ENCODE peak calls at places on chromosomes 7 and 10, in six cellular contexts. One of them, this sample, is unnamed.

GRCh38 chr7:2110586-2111396 is 122.0 kb downstream of the MAD1L1 start:
- DNase-seq in fibroblast of villous mesenchyme: no peak
- DNase-seq in AG09309: no peak
- DNase-seq in cardiac muscle cell: no peak
- DNase-seq in mammary epithelial cell: no peak
- DNase-seq in Caco-2: no peak
- DNase-seq in this sample: no peak

GRCh38 chr7:69025249-69025648 is 573.0 kb upstream of the AUTS2 start:
- DNase-seq in Caco-2: no peak
- DNase-seq in AG09309: no peak
- DNase-seq in fibroblast of villous mesenchyme: no peak
- DNase-seq in mammary epithelial cell: no peak
- DNase-seq in cardiac muscle cell: no peak
- DNase-seq in this sample: no peak

GRCh38 chr10:102781089-102781920 is 37.6 kb downstream of the WBP1L start:
- DNase-seq in cardiac muscle cell: peak; percentile 63
- DNase-seq in fibroblast of villous mesenchyme: peak; percentile 72
- DNase-seq in mammary epithelial cell: no peak
- DNase-seq in Caco-2: no peak
- DNase-seq in AG09309: no peak
- DNase-seq in this sample: no peak

GRCh38 chr10:80537086-80537704 is 507 bp upstream of the SH2D4B start:
- DNase-seq in Caco-2: no peak
- DNase-seq in AG09309: no peak
- DNase-seq in mammary epithelial cell: no peak
- DNase-seq in cardiac muscle cell: no peak
- DNase-seq in fibroblast of villous mesenchyme: peak; percentile 9
- DNase-seq in this sample: no peak

GRCh38 chr7:39621261-39621660 is 2.1 kb upstream of the RALA start:
- DNase-seq in cardiac muscle cell: no peak
- DNase-seq in Caco-2: no peak
- DNase-seq in AG09309: peak; percentile 67
- DNase-seq in mammary epithelial cell: peak; percentile 87
- DNase-seq in fibroblast of villous mesenchyme: peak; percentile 59
- DNase-seq in this sample: no peak

GRCh38 chr7:155973451-155973997 is 161.3 kb upstream of the SHH start:
- DNase-seq in AG09309: no peak
- DNase-seq in mammary epithelial cell: no peak
- DNase-seq in fibroblast of villous mesenchyme: no peak
- DNase-seq in cardiac muscle cell: no peak
- DNase-seq in Caco-2: no peak
- DNase-seq in this sample: no peak

GRCh38 chr7:126856691-126857291 is 395.9 kb downstream of the GRM8 start:
- DNase-seq in AG09309: no peak
- DNase-seq in fibroblast of villous mesenchyme: peak; percentile 0
- DNase-seq in cardiac muscle cell: peak; percentile 22
- DNase-seq in mammary epithelial cell: peak; percentile 16
- DNase-seq in Caco-2: peak; percentile 12
- DNase-seq in this sample: no peak

GRCh38 chr10:33381391-33381790 is 46.9 kb upstream of the NRP1 start:
- DNase-seq in cardiac muscle cell: no peak
- DNase-seq in fibroblast of villous mesenchyme: no peak
- DNase-seq in mammary epithelial cell: no peak
- DNase-seq in Caco-2: no peak
- DNase-seq in AG09309: no peak
- DNase-seq in this sample: no peak

GRCh38 chr7:21338728-21339164 is 89.1 kb upstream of the SP4 start:
- DNase-seq in Caco-2: no peak
- DNase-seq in fibroblast of villous mesenchyme: no peak
- DNase-seq in cardiac muscle cell: no peak
- DNase-seq in AG09309: no peak
- DNase-seq in mammary epithelial cell: no peak
- DNase-seq in this sample: no peak

GRCh38 chr7:10918093-10918590 is 55.5 kb upstream of the PHF14 start:
- DNase-seq in mammary epithelial cell: no peak
- DNase-seq in AG09309: no peak
- DNase-seq in Caco-2: no peak
- DNase-seq in cardiac muscle cell: no peak
- DNase-seq in fibroblast of villous mesenchyme: no peak
- DNase-seq in this sample: no peak

GRCh38 chr10:71998840-71999194 is 34.6 kb downstream of the CHST3 start:
- DNase-seq in mammary epithelial cell: peak; percentile 91
- DNase-seq in fibroblast of villous mesenchyme: peak; percentile 83
- DNase-seq in cardiac muscle cell: no peak
- DNase-seq in Caco-2: no peak
- DNase-seq in AG09309: no peak
- DNase-seq in this sample: no peak

GRCh38 chr10:124156524-124157225 is 63.3 kb upstream of the CHST15 start:
- DNase-seq in AG09309: no peak
- DNase-seq in Caco-2: no peak
- DNase-seq in mammary epithelial cell: no peak
- DNase-seq in cardiac muscle cell: no peak
- DNase-seq in fibroblast of villous mesenchyme: no peak
- DNase-seq in this sample: no peak

GRCh38 chr7:25262586-25262985 is 34.3 kb upstream of the NPVF start:
- DNase-seq in mammary epithelial cell: peak; percentile 57
- DNase-seq in Caco-2: no peak
- DNase-seq in AG09309: no peak
- DNase-seq in fibroblast of villous mesenchyme: peak; percentile 46
- DNase-seq in cardiac muscle cell: no peak
- DNase-seq in this sample: no peak

GRCh38 chr10:98967601-98968000 is 268.1 kb downstream of the HPSE2 start:
- DNase-seq in cardiac muscle cell: no peak
- DNase-seq in mammary epithelial cell: no peak
- DNase-seq in Caco-2: no peak
- DNase-seq in AG09309: no peak
- DNase-seq in fibroblast of villous mesenchyme: peak; percentile 63
- DNase-seq in this sample: no peak

GRCh38 chr7:15558747-15559146 is 3.1 kb downstream of the AGMO start:
- DNase-seq in fibroblast of villous mesenchyme: peak; percentile 17
- DNase-seq in AG09309: peak; percentile 27
- DNase-seq in mammary epithelial cell: no peak
- DNase-seq in cardiac muscle cell: no peak
- DNase-seq in Caco-2: no peak
- DNase-seq in this sample: no peak

GRCh38 chr10:80196270-80196949 is 8.9 kb downstream of the ANXA11 start:
- DNase-seq in cardiac muscle cell: peak; percentile 46
- DNase-seq in Caco-2: peak; percentile 85
- DNase-seq in mammary epithelial cell: peak; percentile 96
- DNase-seq in AG09309: no peak
- DNase-seq in fibroblast of villous mesenchyme: no peak
- DNase-seq in this sample: peak; percentile 64

GRCh38 chr10:60450291-60450690 is 60.6 kb upstream of the ANK3 start:
- DNase-seq in cardiac muscle cell: no peak
- DNase-seq in fibroblast of villous mesenchyme: no peak
- DNase-seq in Caco-2: no peak
- DNase-seq in AG09309: no peak
- DNase-seq in mammary epithelial cell: no peak
- DNase-seq in this sample: no peak

GRCh38 chr7:152050547-152050971 is 25.1 kb downstream of the GALNT11 start:
- DNase-seq in Caco-2: no peak
- DNase-seq in fibroblast of villous mesenchyme: peak; percentile 67
- DNase-seq in mammary epithelial cell: peak; percentile 62
- DNase-seq in cardiac muscle cell: no peak
- DNase-seq in AG09309: no peak
- DNase-seq in this sample: no peak

GRCh38 chr10:69246581-69247312 is 26.6 kb downstream of the HKDC1 start:
- DNase-seq in Caco-2: no peak
- DNase-seq in cardiac muscle cell: no peak
- DNase-seq in mammary epithelial cell: no peak
- DNase-seq in AG09309: no peak
- DNase-seq in fibroblast of villous mesenchyme: no peak
- DNase-seq in this sample: no peak

GRCh38 chr7:48298779-48299178 is 127.5 kb downstream of the ABCA13 start:
- DNase-seq in fibroblast of villous mesenchyme: peak; percentile 16
- DNase-seq in cardiac muscle cell: no peak
- DNase-seq in mammary epithelial cell: peak; percentile 93
- DNase-seq in AG09309: peak; percentile 25
- DNase-seq in Caco-2: no peak
- DNase-seq in this sample: no peak

GRCh38 chr7:1670894-1671875 is 1.1 kb downstream of the ELFN1 start:
- DNase-seq in AG09309: no peak
- DNase-seq in Caco-2: no peak
- DNase-seq in mammary epithelial cell: no peak
- DNase-seq in fibroblast of villous mesenchyme: no peak
- DNase-seq in cardiac muscle cell: no peak
- DNase-seq in this sample: no peak

GRCh38 chr7:126715076-126715475 is 537.7 kb downstream of the GRM8 start:
- DNase-seq in AG09309: no peak
- DNase-seq in mammary epithelial cell: no peak
- DNase-seq in fibroblast of villous mesenchyme: no peak
- DNase-seq in cardiac muscle cell: no peak
- DNase-seq in Caco-2: no peak
- DNase-seq in this sample: no peak

GRCh38 chr7:101804087-101804631 is 13.3 kb upstream of the CUX1 start:
- DNase-seq in Caco-2: no peak
- DNase-seq in mammary epithelial cell: peak; percentile 22
- DNase-seq in AG09309: no peak
- DNase-seq in fibroblast of villous mesenchyme: no peak
- DNase-seq in cardiac muscle cell: peak; percentile 36
- DNase-seq in this sample: no peak

GRCh38 chr7:35714862-35715261 is 19.9 kb upstream of the HERPUD2 start:
- DNase-seq in cardiac muscle cell: no peak
- DNase-seq in AG09309: no peak
- DNase-seq in Caco-2: peak; percentile 67
- DNase-seq in mammary epithelial cell: no peak
- DNase-seq in fibroblast of villous mesenchyme: no peak
- DNase-seq in this sample: peak; percentile 34

GRCh38 chr10:91745086-91745831 is 53.0 kb upstream of the TNKS2 start:
- DNase-seq in mammary epithelial cell: peak; percentile 55
- DNase-seq in AG09309: no peak
- DNase-seq in cardiac muscle cell: peak; percentile 52
- DNase-seq in Caco-2: peak; percentile 42
- DNase-seq in fibroblast of villous mesenchyme: no peak
- DNase-seq in this sample: peak; percentile 36

GRCh38 chr10:62103857-62104256 is 164.8 kb downstream of the RTKN2 start:
- DNase-seq in Caco-2: no peak
- DNase-seq in mammary epithelial cell: no peak
- DNase-seq in cardiac muscle cell: no peak
- DNase-seq in AG09309: no peak
- DNase-seq in fibroblast of villous mesenchyme: no peak
- DNase-seq in this sample: no peak

GRCh38 chr10:44391981-44392380 is 7.1 kb upstream of the CXCL12 start:
- DNase-seq in Caco-2: no peak
- DNase-seq in AG09309: no peak
- DNase-seq in fibroblast of villous mesenchyme: no peak
- DNase-seq in mammary epithelial cell: no peak
- DNase-seq in cardiac muscle cell: no peak
- DNase-seq in this sample: no peak

GRCh38 chr7:14821757-14822480 is 80.6 kb downstream of the DGKB start:
- DNase-seq in mammary epithelial cell: no peak
- DNase-seq in Caco-2: no peak
- DNase-seq in AG09309: no peak
- DNase-seq in cardiac muscle cell: no peak
- DNase-seq in fibroblast of villous mesenchyme: no peak
- DNase-seq in this sample: no peak

GRCh38 chr7:13309535-13309934 is 622.1 kb downstream of the ARL4A start:
- DNase-seq in Caco-2: no peak
- DNase-seq in fibroblast of villous mesenchyme: no peak
- DNase-seq in cardiac muscle cell: no peak
- DNase-seq in AG09309: no peak
- DNase-seq in mammary epithelial cell: no peak
- DNase-seq in this sample: no peak
- TF ChIP-seq CTCF in Caco-2: no peak
- TF ChIP-seq CTCF in fibroblast of villous mesenchyme: no peak
- TF ChIP-seq CTCF in cardiac muscle cell: no peak
- TF ChIP-seq CTCF in AG09309: no peak
- TF ChIP-seq CTCF in mammary epithelial cell: no peak
- TF ChIP-seq CTCF in this sample: peak; percentile 34

DNA sequence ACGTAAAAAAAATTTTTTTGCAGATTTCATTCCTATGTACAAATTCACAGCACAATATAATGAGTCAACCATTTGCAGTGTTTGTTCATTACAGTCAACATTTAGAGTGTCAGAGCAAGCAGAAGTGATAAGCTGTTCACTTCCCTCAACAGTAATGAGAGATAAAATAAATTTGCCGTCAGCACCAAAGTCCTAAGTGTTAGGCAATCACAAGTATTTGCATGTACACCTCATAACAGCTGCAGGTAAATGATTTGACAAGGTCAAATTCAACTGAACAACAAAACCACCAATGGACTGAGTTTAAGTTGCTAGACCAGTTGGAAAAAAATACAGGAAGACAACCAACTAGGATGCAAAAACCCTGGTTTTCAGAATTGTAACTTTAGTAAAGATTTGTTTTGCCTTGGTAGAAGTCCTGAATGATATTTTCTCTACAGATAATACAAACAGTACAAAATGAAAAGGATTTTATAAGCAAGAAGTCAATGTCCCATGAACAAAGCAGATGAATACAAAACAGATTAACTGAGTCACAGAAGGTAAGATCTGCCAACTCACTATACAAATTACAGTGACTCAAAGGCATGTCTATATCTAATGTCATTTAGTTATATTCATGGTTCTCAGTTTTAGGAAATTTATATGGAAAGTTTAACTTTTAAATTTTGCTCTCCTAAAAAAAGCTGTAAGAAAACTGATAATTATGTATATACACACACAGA is 10.4 kb downstream of the RAPGEF5 start:
- DNase-seq in Caco-2: peak; percentile 42
- DNase-seq in AG09309: no peak
- DNase-seq in mammary epithelial cell: no peak
- DNase-seq in cardiac muscle cell: no peak
- DNase-seq in fibroblast of villous mesenchyme: no peak
- DNase-seq in this sample: no peak
- H3K4me3 ChIP-seq in Caco-2: no peak overlapping the region
- H3K4me3 ChIP-seq in AG09309: no peak overlapping the region
- H3K4me3 ChIP-seq in mammary epithelial cell: no peak overlapping the region
- H3K4me3 ChIP-seq in cardiac muscle cell: no peak overlapping the region
- H3K4me3 ChIP-seq in fibroblast of villous mesenchyme: no peak overlapping the region
- H3K4me3 ChIP-seq in this sample: no peak overlapping the region

GRCh38 chr7:70134029-70134445 is 535.8 kb downstream of the AUTS2 start:
- DNase-seq in cardiac muscle cell: peak; percentile 38
- DNase-seq in mammary epithelial cell: no peak
- DNase-seq in fibroblast of villous mesenchyme: no peak
- DNase-seq in AG09309: no peak
- DNase-seq in Caco-2: no peak
- DNase-seq in this sample: no peak
- TF ChIP-seq CTCF in cardiac muscle cell: no peak
- TF ChIP-seq CTCF in mammary epithelial cell: no peak
- TF ChIP-seq CTCF in fibroblast of villous mesenchyme: no peak
- TF ChIP-seq CTCF in AG09309: no peak
- TF ChIP-seq CTCF in Caco-2: no peak
- TF ChIP-seq CTCF in this sample: no peak

GRCh38 chr7:150972746-150973145 is 5.4 kb downstream of the KCNH2 start:
- DNase-seq in mammary epithelial cell: no peak
- DNase-seq in cardiac muscle cell: no peak
- DNase-seq in fibroblast of villous mesenchyme: no peak
- DNase-seq in Caco-2: no peak
- DNase-seq in AG09309: no peak
- DNase-seq in this sample: no peak

GRCh38 chr7:150972094-150972493 is 6.0 kb downstream of the KCNH2 start:
- DNase-seq in mammary epithelial cell: no peak
- DNase-seq in fibroblast of villous mesenchyme: peak; percentile 59
- DNase-seq in cardiac muscle cell: no peak
- DNase-seq in Caco-2: no peak
- DNase-seq in AG09309: no peak
- DNase-seq in this sample: no peak

GRCh38 chr7:150970424-150970823 is 7.7 kb downstream of the KCNH2 start:
- DNase-seq in AG09309: no peak
- DNase-seq in cardiac muscle cell: no peak
- DNase-seq in Caco-2: no peak
- DNase-seq in mammary epithelial cell: no peak
- DNase-seq in fibroblast of villous mesenchyme: no peak
- DNase-seq in this sample: no peak

GRCh38 chr7:150969483-150969874 is 8.6 kb downstream of the KCNH2 start:
- DNase-seq in fibroblast of villous mesenchyme: no peak
- DNase-seq in Caco-2: no peak
- DNase-seq in mammary epithelial cell: no peak
- DNase-seq in cardiac muscle cell: no peak
- DNase-seq in AG09309: no peak
- DNase-seq in this sample: no peak

GRCh38 chr7:150971242-150972048 is 6.7 kb downstream of the KCNH2 start:
- DNase-seq in cardiac muscle cell: no peak
- DNase-seq in Caco-2: no peak
- DNase-seq in AG09309: no peak
- DNase-seq in fibroblast of villous mesenchyme: no peak
- DNase-seq in mammary epithelial cell: no peak
- DNase-seq in this sample: no peak
- H3K4me3 ChIP-seq in cardiac muscle cell: no peak overlapping the region
- H3K4me3 ChIP-seq in Caco-2: no peak overlapping the region
- H3K4me3 ChIP-seq in AG09309: no peak overlapping the region
- H3K4me3 ChIP-seq in fibroblast of villous mesenchyme: no peak overlapping the region
- H3K4me3 ChIP-seq in mammary epithelial cell: no peak overlapping the region
- H3K4me3 ChIP-seq in this sample: no peak overlapping the region

This sample was measured in LNCaP clone FGC.